ENCODE peak calls at places on chromosomes 13 and 19, in five cellular contexts. R is lung, O is IMR-90, U is left ventricle myocardium inferior, F is ascending aorta. C is an unnamed sample.

GRCh38 chr19:52600639-52601024 is 30.5 kb downstream of the ZNF701 start:
- DNase-seq in R (no peak), O (peak; percentile 3), U (no peak), F (no peak), C (no peak)

GRCh38 chr19:32104465-32105235 is 240.8 kb upstream of the ZNF507 start:
- DNase-seq in R (no peak), O (no peak), U (no peak), F (no peak), C (peak; percentile 79)

GRCh38 chr19:18637644-18638630 is 1.1 kb downstream of the KLHL26 start:
- DNase-seq in R (peak; percentile 54), O (no peak), U (no peak), F (no peak), C (no peak)

GRCh38 chr13:53201454-53202225 is 173.0 kb downstream of the OLFM4 start:
- DNase-seq in R (no peak), O (no peak), U (peak; percentile 14), F (no peak), C (no peak)

GRCh38 chr19:48362716-48363499 is 832 bp downstream of the TMEM143 start:
- DNase-seq in R (peak; percentile 96), O (peak; percentile 91), U (peak; percentile 97), F (peak; percentile 86), C (peak; percentile 75)

GRCh38 chr19:4678881-4679379 is 8.8 kb upstream of the MYDGF start:
- DNase-seq in R (no peak), O (no peak), U (no peak), F (no peak), C (no peak)

GRCh38 chr13:23851106-23851505 is 38.1 kb downstream of the MIPEP start:
- DNase-seq in R (no peak), O (peak; percentile 24), U (no peak), F (no peak), C (no peak)

GRCh38 chr19:2438178-2438577 is 10.8 kb upstream of the TIMM13 start:
- DNase-seq in R (no peak), O (no peak), U (no peak), F (no peak), C (no peak)

GRCh38 chr13:109274188-109274821 is 512.1 kb downstream of the IRS2 start:
- DNase-seq in R (no peak), O (peak; percentile 72), U (no peak), F (no peak), C (no peak)

GRCh38 chr19:5147971-5148793 is 179.3 kb downstream of the KDM4B start:
- DNase-seq in R (no peak), O (no peak), U (peak; percentile 10), F (no peak), C (no peak)

DNA sequence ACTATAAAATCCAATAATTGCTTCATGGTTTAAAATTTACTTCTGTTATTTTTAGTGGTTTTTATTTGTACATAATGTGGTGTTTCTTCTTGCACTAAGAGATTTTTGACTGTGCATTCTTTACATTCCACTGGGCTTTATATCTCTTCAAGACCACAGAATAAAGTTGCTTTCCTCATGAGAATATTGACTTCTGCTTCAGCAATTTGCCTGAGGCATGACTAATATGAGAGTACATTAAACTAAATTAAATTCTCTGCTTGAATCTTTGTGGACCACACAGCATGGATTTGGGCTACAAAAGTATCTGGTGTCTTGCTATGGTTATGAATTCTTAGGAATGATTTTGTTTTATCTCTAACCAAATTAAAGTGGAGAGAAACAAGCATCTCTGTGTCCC is 1463.4 kb upstream of the PCDH20 start:
- DNase-seq in R (no peak), O (peak; percentile 77), U (no peak), F (no peak), C (no peak)
- H3K36me3 ChIP-seq in R (no peaks in the 10 kb centered on the region), O (no peaks in the 10 kb centered on the region), U (no peaks in the 10 kb centered on the region), F (no peaks in the 10 kb centered on the region), C (no peaks in the 10 kb centered on the region)

GRCh38 chr13:20780318-20780717 is 6.6 kb upstream of the EEF1AKMT1 start:
- DNase-seq in R (no peak), O (no peak), U (no peak), F (no peak), C (no peak)
- H3K36me3 ChIP-seq in R (peaks cover 22% of the 10 kb centered on the region), O (peaks cover 13% of the 10 kb centered on the region), U (peaks cover 36% of the 10 kb centered on the region), F (peaks cover 11% of the 10 kb centered on the region), C (no peaks in the 10 kb centered on the region)

DNA sequence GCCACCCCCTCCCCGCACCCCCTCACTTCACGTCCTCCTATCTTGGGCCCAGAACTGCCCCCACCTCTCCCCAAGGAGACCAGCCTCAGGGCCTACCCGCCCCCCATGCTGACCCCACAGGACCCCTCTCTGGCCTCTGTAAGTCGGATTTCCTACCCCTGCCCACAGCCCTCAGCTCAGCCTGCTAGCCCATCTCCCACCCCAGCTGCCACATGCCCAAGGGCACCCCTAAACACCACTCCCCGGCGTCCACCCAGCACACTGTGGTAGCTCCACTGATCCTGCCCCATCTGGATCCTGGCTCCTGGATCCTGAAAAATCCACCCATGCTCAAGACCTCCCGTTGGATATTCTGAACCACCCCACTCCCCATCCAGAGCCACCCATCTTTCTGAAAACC is 805 bp downstream of the EVI5L start:
- DNase-seq in R (no peak), O (no peak), U (no peak), F (no peak), C (no peak)
- H3K36me3 ChIP-seq in R (no peaks in the 10 kb centered on the region), O (no peaks in the 10 kb centered on the region), U (no peaks in the 10 kb centered on the region), F (no peaks in the 10 kb centered on the region), C (no peaks in the 10 kb centered on the region)

DNA sequence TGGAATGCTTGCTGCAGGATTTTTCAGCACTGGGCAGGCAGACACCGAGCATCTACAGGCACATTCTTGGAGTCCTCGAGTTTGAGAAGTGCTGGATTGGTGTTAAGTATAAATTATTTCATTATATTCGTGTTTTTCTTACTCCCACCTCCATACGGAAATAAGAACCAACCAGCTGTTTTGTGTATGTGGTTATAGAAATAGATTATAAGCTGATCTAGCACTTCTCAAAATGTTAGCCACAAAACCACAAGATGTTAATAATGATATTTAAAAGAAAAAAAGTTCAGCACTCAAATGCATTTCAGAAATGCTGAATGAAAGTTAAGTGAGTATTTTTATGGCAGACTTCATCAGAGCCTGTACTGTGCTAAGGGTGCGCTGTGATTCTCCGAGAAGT is 24.0 kb upstream of the TEX29 start:
- DNase-seq in R (no peak), O (no peak), U (no peak), F (no peak), C (no peak)
- H3K36me3 ChIP-seq in R (peaks cover 24% of the 10 kb centered on the region), O (peaks cover 29% of the 10 kb centered on the region), U (peaks cover 70% of the 10 kb centered on the region), F (peaks cover 42% of the 10 kb centered on the region), C (no peaks in the 10 kb centered on the region)

GRCh38 chr19:58203814-58204475 is 21.1 kb downstream of the ZNF274 start:
- DNase-seq in R (no peak), O (no peak), U (no peak), F (no peak), C (no peak)

GRCh38 chr19:58213075-58213369 is 15.7 kb upstream of the ZNF544 start:
- DNase-seq in R (no peak), O (no peak), U (no peak), F (no peak), C (no peak)

GRCh38 chr19:58212336-58213074 is 16.2 kb upstream of the ZNF544 start:
- DNase-seq in R (no peak), O (no peak), U (no peak), F (no peak), C (no peak)

GRCh38 chr19:58204566-58204965 is 21.7 kb downstream of the ZNF274 start:
- DNase-seq in R (no peak), O (no peak), U (no peak), F (no peak), C (no peak)

GRCh38 chr19:58209577-58209976 is 19.1 kb upstream of the ZNF544 start:
- DNase-seq in R (no peak), O (no peak), U (no peak), F (no peak), C (no peak)
- H3K36me3 ChIP-seq in R (peaks cover 76% of the 10 kb centered on the region), O (peaks cover 73% of the 10 kb centered on the region), U (peaks cover 100% of the 10 kb centered on the region), F (peaks cover 89% of the 10 kb centered on the region), C (peaks cover 12% of the 10 kb centered on the region)

DNA sequence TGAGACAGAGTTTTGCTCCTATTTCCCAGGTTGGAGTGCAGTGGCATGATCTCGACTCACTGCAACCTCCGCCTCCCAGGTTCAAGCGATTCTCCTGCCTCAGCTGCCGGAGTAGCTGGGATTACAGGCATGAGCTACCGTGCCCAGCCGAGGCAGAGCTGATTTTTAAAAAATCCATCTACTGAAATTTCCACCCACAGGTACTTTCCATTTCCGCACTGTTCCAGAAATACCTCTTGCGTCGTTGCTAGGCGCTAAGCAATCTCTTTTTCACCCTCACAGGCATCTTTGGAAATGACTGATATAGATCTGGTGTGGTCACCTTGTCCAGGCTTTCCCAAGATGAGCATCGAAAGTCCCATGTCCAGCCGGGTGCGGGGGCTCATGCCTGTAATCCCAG is 9.4 kb downstream of the TMEM38A start:
- DNase-seq in R (no peak), O (no peak), U (no peak), F (no peak), C (no peak)
- H3K36me3 ChIP-seq in R (no peaks in the 10 kb centered on the region), O (no peaks in the 10 kb centered on the region), U (peaks cover 24% of the 10 kb centered on the region), F (no peaks in the 10 kb centered on the region), C (no peaks in the 10 kb centered on the region)

DNA sequence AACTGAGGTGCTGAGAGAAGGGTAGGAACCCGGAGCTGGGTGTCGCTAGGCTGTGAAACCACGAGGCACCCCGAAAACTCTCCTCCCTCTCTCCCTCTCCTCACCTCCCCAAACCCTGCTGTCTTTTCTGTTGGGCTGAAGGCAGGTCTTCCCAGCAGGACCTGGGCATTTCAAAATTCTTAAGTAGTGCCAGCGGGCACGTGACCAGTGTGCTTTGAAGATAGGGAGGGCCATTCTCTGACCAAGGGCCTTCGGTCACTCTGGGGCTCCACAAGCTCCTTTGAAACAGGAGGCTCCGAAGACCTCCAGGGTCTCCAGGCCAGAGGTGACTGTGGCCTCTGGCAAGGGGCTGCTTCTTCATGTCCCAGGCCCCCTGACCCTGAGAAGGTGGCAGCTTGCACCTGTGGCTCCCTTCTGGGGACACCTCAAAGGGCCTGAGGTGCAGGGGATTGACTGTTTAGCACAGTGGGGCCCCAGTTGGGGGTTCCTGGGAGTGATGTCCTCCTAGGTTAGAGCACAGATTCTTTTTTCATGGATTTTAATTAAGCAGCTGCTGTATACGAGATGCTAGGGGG is 48.3 kb downstream of the DNM2 start:
- DNase-seq in R (peak; percentile 41), O (no peak), U (no peak), F (no peak), C (no peak)
- H3K36me3 ChIP-seq in R (peaks cover 3% of the 10 kb centered on the region), O (peaks cover 17% of the 10 kb centered on the region), U (peaks cover 7% of the 10 kb centered on the region), F (no peaks in the 10 kb centered on the region), C (peaks cover 6% of the 10 kb centered on the region)

GRCh38 chr19:41917676-41918075 is 10.6 kb downstream of the ERFL start:
- DNase-seq in R (no peak), O (no peak), U (no peak), F (no peak), C (no peak)

GRCh38 chr19:41918653-41919244 is 9.5 kb downstream of the ERFL start:
- DNase-seq in R (no peak), O (no peak), U (no peak), F (no peak), C (no peak)

GRCh38 chr19:41919948-41920712 is 8.1 kb downstream of the ERFL start:
- DNase-seq in R (no peak), O (no peak), U (no peak), F (no peak), C (no peak)

GRCh38 chr19:41916033-41916424 is 12.2 kb downstream of the ERFL start:
- DNase-seq in R (no peak), O (no peak), U (no peak), F (no peak), C (no peak)

GRCh38 chr19:41918095-41918494 is 10.2 kb downstream of the ERFL start:
- DNase-seq in R (no peak), O (no peak), U (no peak), F (no peak), C (no peak)
- H3K36me3 ChIP-seq in R (no peaks in the 10 kb centered on the region), O (no peaks in the 10 kb centered on the region), U (no peaks in the 10 kb centered on the region), F (no peaks in the 10 kb centered on the region), C (no peaks in the 10 kb centered on the region)

C was measured in kidney epithelial cell.